ENCODE peak calls at places on chromosomes 3 and 15, in four cellular contexts. D is foreskin fibroblast; Q is RWPE1; F is stimulated activated CD8-positive, alpha-beta memory T cell treated with anti-CD3 and anti-CD28 coated beads, Interleukin-7, amount 100 ng/mL, for 1 hour. P is an unnamed sample.

GRCh38 chr3:16861432-16861831 is 23.3 kb upstream of the PLCL2 start:
- DNase-seq in D (no peak), Q (no peak), F (no peak), P (no peak)

GRCh38 chr3:160370987-160371857 is 27.8 kb downstream of the IFT80 start:
- DNase-seq in D (no peak), Q (no peak), F (no peak), P (no peak)

GRCh38 chr15:52261498-52262242 is 33.9 kb downstream of the MYO5C start:
- DNase-seq in D (peak), Q (peak), F (peak), P (peak)

GRCh38 chr15:29183071-29183831 is 86.4 kb downstream of the NSMCE3 start:
- DNase-seq in D (peak), Q (no peak), F (no peak), P (no peak)

GRCh38 chr3:71244153-71245051 is 339.1 kb downstream of the FOXP1 start:
- DNase-seq in D (no peak), Q (no peak), F (no peak), P (no peak)

GRCh38 chr3:18080198-18080689 is 337.8 kb upstream of the TBC1D5 start:
- DNase-seq in D (peak), Q (no peak), F (no peak), P (no peak)

GRCh38 chr3:177483182-177483967 is 286.1 kb upstream of the TBL1XR1 start:
- DNase-seq in D (no peak), Q (no peak), F (no peak), P (no peak)

GRCh38 chr15:35757790-35758189 is 211.8 kb upstream of the DPH6 start:
- DNase-seq in D (no peak), Q (no peak), F (no peak), P (no peak)

GRCh38 chr15:70852501-70853269 is 1.3 kb downstream of the LARP6 start:
- DNase-seq in D (peak), Q (peak), F (no peak), P (no peak)

GRCh38 chr3:73827658-73828313 is 203.0 kb upstream of the PDZRN3 start:
- DNase-seq in D (peak), Q (no peak), F (no peak), P (no peak)

GRCh38 chr3:40971191-40972168 is 227.8 kb upstream of the CTNNB1 start:
- DNase-seq in D (peak), Q (peak), F (no peak), P (peak)

GRCh38 chr15:77650285-77650684 is 17.6 kb upstream of the LINGO1 start:
- DNase-seq in D (peak), Q (no peak), F (no peak), P (no peak)

GRCh38 chr3:49471856-49472495 is 1.9 kb downstream of the DAG1 start:
- DNase-seq in D (no peak), Q (no peak), F (no peak), P (no peak)

GRCh38 chr3:170387952-170388351 is 30.4 kb downstream of the SKIL start:
- DNase-seq in D (no peak), Q (no peak), F (no peak), P (no peak)

GRCh38 chr3:88231207-88231606 is 81.4 kb downstream of the C3orf38 start:
- DNase-seq in D (no peak), Q (peak), F (no peak), P (no peak)

P was measured in activated B cell treated with CpG ODN at 0.5 μM for 24 hours.